ENCODE peak calls at places on chromosomes 1 and 21, in nine cellular contexts. R is PC-3, K is stomach, S is uterus, Q is IMR-90, C is tibial nerve, B is heart left ventricle, U is HCT116, H is cardiac muscle cell. P is an unnamed sample.
A peak's percentile ranks its signal among the peaks of the same experiment; 100 is the strongest.

GRCh38 chr1:225890346-225891228 is 1.6 kb upstream of the LEFTY1 start:
- DNase-seq in R (peak; percentile 48), K (no peak), S (no peak), Q (no peak), C (no peak), B (no peak), U (no peak), H (no peak), P (no peak)

GRCh38 chr1:143717434-143717833 is 254.4 kb downstream of the FAM72C start:
- DNase-seq in R (no peak), K (no peak), S (no peak), Q (no peak), C (no peak), B (no peak), U (no peak), H (no peak), P (no peak)

GRCh38 chr1:10980841-10981727 is 31.4 kb upstream of the TARDBP start:
- DNase-seq in R (no peak), K (no peak), S (no peak), Q (no peak), C (peak; percentile 65), B (no peak), U (no peak), H (peak; percentile 52), P (peak; percentile 45)

GRCh38 chr1:192506741-192507155 is 68.8 kb upstream of the RGS1 start:
- DNase-seq in R (peak; percentile 54), K (no peak), S (no peak), Q (peak; percentile 43), C (no peak), B (no peak), U (peak; percentile 23), H (peak; percentile 65), P (no peak)

GRCh38 chr1:205998457-205999241 is 4.5 kb downstream of the RAB7B start:
- DNase-seq in R (no peak), K (no peak), S (no peak), Q (no peak), C (no peak), B (no peak), U (no peak), H (no peak), P (peak; percentile 65)

GRCh38 chr1:93304716-93305138 is 41.0 kb upstream of the DR1 start:
- DNase-seq in R (peak; percentile 86), K (peak; percentile 47), S (peak; percentile 52), Q (peak; percentile 79), C (no peak), B (peak; percentile 30), U (peak; percentile 35), H (peak; percentile 82), P (peak; percentile 10)

GRCh38 chr1:232222614-232223013 is 407.3 kb downstream of the SIPA1L2 start:
- DNase-seq in R (no peak), K (no peak), S (no peak), Q (no peak), C (no peak), B (no peak), U (no peak), H (no peak), P (no peak)

GRCh38 chr1:218809625-218810024 is 364.1 kb upstream of the LYPLAL1 start:
- DNase-seq in R (peak; percentile 19), K (no peak), S (no peak), Q (no peak), C (no peak), B (no peak), U (no peak), H (peak; percentile 64), P (no peak)

GRCh38 chr1:31583995-31584868 is 7.9 kb downstream of the TINAGL1 start:
- DNase-seq in R (peak; percentile 35), K (peak; percentile 94), S (peak; percentile 85), Q (peak; percentile 53), C (no peak), B (peak; percentile 92), U (no peak), H (peak; percentile 85), P (peak; percentile 43)

GRCh38 chr1:39533442-39533841 is 42.0 kb downstream of the BMP8A start:
- DNase-seq in R (no peak), K (no peak), S (no peak), Q (no peak), C (no peak), B (no peak), U (no peak), H (no peak), P (no peak)

GRCh38 chr1:198107041-198107440 is 49.8 kb upstream of the NEK7 start:
- DNase-seq in R (peak; percentile 12), K (no peak), S (no peak), Q (peak; percentile 41), C (no peak), B (no peak), U (no peak), H (peak; percentile 16), P (no peak)

GRCh38 chr1:153565529-153566374 is at the start of gene S100A2:
- DNase-seq in R (peak; percentile 98), K (peak; percentile 46), S (peak; percentile 77), Q (peak; percentile 97), C (no peak), B (no peak), U (peak; percentile 92), H (peak; percentile 86), P (peak; percentile 67)

GRCh38 chr1:3518256-3518655 is 63.8 kb downstream of the ARHGEF16 start:
- DNase-seq in R (peak; percentile 46), K (no peak), S (no peak), Q (no peak), C (no peak), B (no peak), U (no peak), H (no peak), P (no peak)

GRCh38 chr21:26842300-26842699 is 2.9 kb downstream of the ADAMTS1 start:
- DNase-seq in R (peak; percentile 22), K (no peak), S (no peak), Q (peak; percentile 64), C (no peak), B (no peak), U (no peak), H (peak; percentile 64), P (peak; percentile 56)

GRCh38 chr1:109643385-109644230 is 12.3 kb upstream of the GSTM4 start:
- DNase-seq in R (peak; percentile 86), K (peak; percentile 90), S (peak; percentile 80), Q (peak; percentile 65), C (peak; percentile 58), B (peak; percentile 85), U (peak; percentile 60), H (peak; percentile 80), P (peak; percentile 69)

GRCh38 chr1:19768321-19769210 is 31.1 kb downstream of the TMCO4 start:
- DNase-seq in R (no peak), K (no peak), S (no peak), Q (no peak), C (no peak), B (no peak), U (no peak), H (no peak), P (no peak)

GRCh38 chr1:204705888-204706837 is 20.6 kb upstream of the LRRN2 start:
- DNase-seq in R (no peak), K (no peak), S (no peak), Q (no peak), C (no peak), B (no peak), U (no peak), H (no peak), P (no peak)

GRCh38 chr1:241250465-241250864 is 106.5 kb downstream of the RGS7 start:
- DNase-seq in R (peak; percentile 92), K (no peak), S (no peak), Q (no peak), C (no peak), B (no peak), U (no peak), H (no peak), P (no peak)

GRCh38 chr1:64983110-64983509 is 16.8 kb upstream of the JAK1 start:
- DNase-seq in R (peak; percentile 96), K (no peak), S (no peak), Q (peak; percentile 71), C (no peak), B (no peak), U (no peak), H (peak; percentile 76), P (no peak)

DNA sequence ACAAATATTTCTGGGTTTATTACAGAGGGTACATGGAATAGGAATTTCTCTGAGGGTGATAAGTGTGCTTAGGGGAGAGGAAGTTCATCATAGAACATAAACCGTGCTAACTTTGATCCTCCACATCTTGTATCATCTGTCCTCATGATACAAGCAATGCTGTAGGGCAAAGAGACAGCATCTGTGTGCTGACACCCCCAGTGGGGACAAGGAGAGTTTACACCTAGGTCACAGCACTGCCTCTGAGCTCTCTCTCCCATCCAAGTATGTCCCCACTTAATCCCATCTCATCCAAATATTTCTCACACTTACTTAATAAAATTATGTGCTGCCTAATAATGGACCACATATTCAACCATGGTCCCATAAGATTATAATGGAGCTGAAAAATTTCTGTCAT is 4.3 kb upstream of the TEDDM1 start:
- DNase-seq in R (no peak), K (no peak), S (no peak), Q (no peak), C (no peak), B (no peak), U (no peak), H (no peak), P (no peak)
- TF ChIP-seq CTCF in R (no peak), K (no peak), S (no peak), Q (no peak), C (no peak), B (no peak), U (peak; percentile 30), H (no peak), P (no peak)

GRCh38 chr1:27609210-27609555 is 5.2 kb upstream of the AHDC1 start:
- DNase-seq in R (no peak), K (no peak), S (no peak), Q (no peak), C (no peak), B (no peak), U (no peak), H (no peak), P (no peak)
- H3K4me1 ChIP-seq in R (peaks cover 12% of the 10 kb centered on the region), K (peaks cover 31% of the 10 kb centered on the region), S (no peaks in the 10 kb centered on the region), Q (no peaks in the 10 kb centered on the region), C (peaks cover 28% of the 10 kb centered on the region), B (peaks cover 9% of the 10 kb centered on the region), U (peaks cover 33% of the 10 kb centered on the region), H (peaks cover 12% of the 10 kb centered on the region), P (peaks cover 7% of the 10 kb centered on the region)

GRCh38 chr1:58545591-58546519 is 671 bp downstream of the OMA1 start:
- DNase-seq in R (peak; percentile 65), K (peak; percentile 83), S (peak; percentile 83), Q (peak; percentile 67), C (peak; percentile 66), B (peak; percentile 87), U (no peak), H (peak; percentile 88), P (peak; percentile 78)
- TF ChIP-seq CTCF in R (no peak), K (no peak), S (no peak), Q (no peak), C (no peak), B (no peak), U (no peak), H (no peak), P (no peak)

GRCh38 chr1:57474097-57474750 is 50.4 kb upstream of the DAB1 start:
- DNase-seq in R (no peak), K (no peak), S (no peak), Q (peak; percentile 68), C (no peak), B (no peak), U (no peak), H (peak; percentile 45), P (no peak)
- H3K4me1 ChIP-seq in R (no peaks in the 10 kb centered on the region), K (no peaks in the 10 kb centered on the region), S (no peaks in the 10 kb centered on the region), Q (peaks cover 7% of the 10 kb centered on the region), C (peaks cover 6% of the 10 kb centered on the region), B (no peaks in the 10 kb centered on the region), U (no peaks in the 10 kb centered on the region), H (no peaks in the 10 kb centered on the region), P (no peaks in the 10 kb centered on the region)

GRCh38 chr1:33140153-33141149 is 41.4 kb downstream of the TRIM62 start:
- DNase-seq in R (peak; percentile 18), K (no peak), S (no peak), Q (peak; percentile 61), C (no peak), B (no peak), U (no peak), H (peak; percentile 39), P (no peak)
- TF ChIP-seq CTCF in R (no peak), K (no peak), S (no peak), Q (peak; percentile 11), C (no peak), B (no peak), U (no peak), H (peak; percentile 23), P (no peak)

P was measured in gastrocnemius medialis.